ENCODE peak calls at places on chromosomes 4 and X, in five cellular contexts. Z is germinal center, E is iPS DF 19.7, D is NCI-H187 treated with DMSO at 0.1 percent for 48 hours, L is astrocyte of the spinal cord. N is an unnamed sample.

GRCh38 chr4:161404346-161405110 is 759.3 kb downstream of the FSTL5 start:
- DNase-seq in Z (no peak), E (no peak), D (no peak), L (peak; percentile 28), N (no peak)

GRCh38 chr4:176226736-176227135 is 31.4 kb upstream of the SPATA4 start:
- DNase-seq in Z (no peak), E (no peak), D (no peak), L (peak; percentile 38), N (no peak)

GRCh38 chrX:67636532-67636931 is 92.7 kb downstream of the AR start:
- DNase-seq in Z (no peak), E (no peak), D (no peak), L (peak; percentile 11), N (no peak)

GRCh38 chrX:153297376-153297775 is 24.2 kb downstream of the PNMA6F start:
- DNase-seq in Z (no peak), E (no peak), D (no peak), L (no peak), N (no peak)

GRCh38 chr4:188779586-188779985 is 640.3 kb downstream of the TRIML1 start:
- DNase-seq in Z (no peak), E (no peak), D (no peak), L (no peak), N (no peak)

GRCh38 chrX:75278991-75279390 is 5.1 kb downstream of the UPRT start:
- DNase-seq in Z (no peak), E (peak; percentile 61), D (no peak), L (peak; percentile 21), N (no peak)

GRCh38 chrX:10001496-10001895 is 34.3 kb downstream of the CLDN34 start:
- DNase-seq in Z (no peak), E (no peak), D (no peak), L (no peak), N (no peak)

GRCh38 chr4:110155632-110156031 is 42.8 kb downstream of the ELOVL6 start:
- DNase-seq in Z (no peak), E (no peak), D (no peak), L (peak; percentile 20), N (no peak)

GRCh38 chr4:119721878-119722277 is 93.3 kb upstream of the PDE5A start:
- DNase-seq in Z (no peak), E (no peak), D (no peak), L (no peak), N (no peak)

GRCh38 chr4:54189140-54189539 is 40.0 kb upstream of the PDGFRA start:
- DNase-seq in Z (no peak), E (no peak), D (no peak), L (peak; percentile 12), N (no peak)

GRCh38 chrX:106484233-106484632 is 127.5 kb upstream of the RADX start:
- DNase-seq in Z (peak; percentile 1), E (no peak), D (no peak), L (no peak), N (no peak)

GRCh38 chrX:45200741-45201234 is at the start of gene DIPK2B:
- DNase-seq in Z (no peak), E (no peak), D (no peak), L (no peak), N (no peak)

GRCh38 chr4:89055157-89056080 is 1.6 kb downstream of the FAM13A start:
- DNase-seq in Z (no peak), E (no peak), D (no peak), L (no peak), N (no peak)

GRCh38 chr4:108210989-108211725 is 42.4 kb upstream of the LEF1 start:
- DNase-seq in Z (no peak), E (no peak), D (no peak), L (peak; percentile 9), N (no peak)

GRCh38 chr4:74056858-74057562 is 18.5 kb upstream of the CXCL3 start:
- DNase-seq in Z (no peak), E (no peak), D (no peak), L (peak; percentile 88), N (no peak)

GRCh38 chr4:112386051-112386450 is 88.9 kb downstream of the ALPK1 start:
- DNase-seq in Z (no peak), E (no peak), D (no peak), L (no peak), N (no peak)

GRCh38 chr4:53905935-53906377 is 158.4 kb downstream of the CHIC2 start:
- DNase-seq in Z (no peak), E (peak; percentile 47), D (no peak), L (peak; percentile 68), N (no peak)

GRCh38 chr4:53646792-53647191 is 55.5 kb upstream of the LNX1 start:
- DNase-seq in Z (no peak), E (no peak), D (no peak), L (no peak), N (no peak)

GRCh38 chr4:17168571-17168970 is 270.1 kb upstream of the LDB2 start:
- DNase-seq in Z (no peak), E (no peak), D (no peak), L (peak; percentile 96), N (no peak)

GRCh38 chrX:40082447-40083119 is 15.2 kb downstream of the BCOR start:
- DNase-seq in Z (no peak), E (no peak), D (no peak), L (no peak), N (no peak)

GRCh38 chr4:94284889-94285288 is 57.7 kb downstream of the HPGDS start:
- DNase-seq in Z (no peak), E (no peak), D (no peak), L (no peak), N (no peak)

GRCh38 chr4:71830-72229 is 18.7 kb downstream of the ZNF595 start:
- DNase-seq in Z (no peak), E (no peak), D (no peak), L (no peak), N (no peak)

GRCh38 chrX:117059848-117060247 is 597.1 kb upstream of the CT83 start:
- DNase-seq in Z (no peak), E (no peak), D (no peak), L (no peak), N (no peak)

GRCh38 chrX:21524008-21524407 is 134.1 kb downstream of the KLHL34 start:
- DNase-seq in Z (no peak), E (no peak), D (no peak), L (no peak), N (no peak)

GRCh38 chrX:154827624-154828408 is 6.6 kb downstream of the SMIM9 start:
- DNase-seq in Z (peak; percentile 60), E (no peak), D (no peak), L (no peak), N (no peak)

GRCh38 chr4:26320159-26320452 is 708 bp upstream of the RBPJ start:
- DNase-seq in Z (peak; percentile 71), E (no peak), D (peak; percentile 64), L (no peak), N (no peak)

GRCh38 chr4:150297861-150298474 is 219.7 kb downstream of the DCLK2 start:
- DNase-seq in Z (no peak), E (no peak), D (no peak), L (peak; percentile 79), N (peak; percentile 4)